ENCODE peak calls at places on chromosomes 2 and 18, in five cellular contexts. L is transverse colon, Z is cardiac muscle cell, A is H1, G is psoas muscle. X is an unnamed sample.

GRCh38 chr18:21741511-21742322 is 1.1 kb downstream of the MIB1 start:
- DNase-seq in L (peak), Z (peak), G (peak), A (no peak), X (no peak)

GRCh38 chr2:166917433-166917832 is 29.2 kb downstream of the XIRP2 start:
- DNase-seq in L (no peak), Z (no peak), G (no peak), A (no peak), X (no peak)

GRCh38 chr18:78725426-78725825 is 254.2 kb upstream of the SALL3 start:
- DNase-seq in A (no peak), L (no peak), Z (no peak), G (no peak), X (no peak)

GRCh38 chr2:232333361-232334135 is 45.0 kb upstream of the ALPP start:
- DNase-seq in G (peak), Z (no peak), A (no peak), L (peak), X (no peak)

GRCh38 chr18:25229858-25230257 is 122.1 kb downstream of the ZNF521 start:
- DNase-seq in A (no peak), G (no peak), Z (no peak), L (no peak), X (no peak)

GRCh38 chr2:567865-568638 is 109.2 kb downstream of the TMEM18 start:
- DNase-seq in Z (no peak), A (no peak), G (no peak), L (no peak), X (no peak)

GRCh38 chr18:49279041-49279440 is 181.4 kb downstream of the DYM start:
- DNase-seq in G (no peak), L (no peak), A (no peak), Z (no peak), X (no peak)

GRCh38 chr2:159111346-159111922 is 143.0 kb downstream of the TANC1 start:
- DNase-seq in G (no peak), L (no peak), Z (no peak), A (no peak), X (no peak)

GRCh38 chr2:181008418-181008817 is 28.0 kb downstream of the UBE2E3 start:
- DNase-seq in Z (peak), G (no peak), A (no peak), L (peak), X (no peak)

GRCh38 chr2:173545364-173545734 is 190.7 kb downstream of the CDCA7 start:
- DNase-seq in G (no peak), A (no peak), L (no peak), Z (no peak), X (no peak)

GRCh38 chr2:224440988-224441387 is 39.1 kb upstream of the FAM124B start:
- DNase-seq in Z (no peak), A (no peak), L (no peak), G (no peak), X (no peak)

GRCh38 chr2:85951351-85952067 is 62.7 kb upstream of the ST3GAL5 start:
- DNase-seq in Z (no peak), A (no peak), G (no peak), L (no peak), X (no peak)

GRCh38 chr2:101307950-101308431 is 510 bp downstream of the RNF149 start:
- DNase-seq in L (peak), A (no peak), G (peak), Z (peak), X (no peak)

GRCh38 chr18:63253428-63254372 is 65.9 kb downstream of the BCL2 start:
- DNase-seq in A (no peak), G (no peak), L (no peak), Z (no peak), X (no peak)

GRCh38 chr2:74441111-74441689 is 537 bp downstream of the RTKN start:
- DNase-seq in Z (no peak), L (no peak), G (no peak), A (no peak), X (no peak)

GRCh38 chr2:74439373-74440004 is 2.2 kb downstream of the RTKN start:
- DNase-seq in G (no peak), Z (no peak), L (no peak), A (no peak), X (peak)

GRCh38 chr2:74441690-74442482 is at the start of gene RTKN:
- DNase-seq in A (no peak), L (peak), G (no peak), Z (peak), X (no peak)

GRCh38 chr2:74440005-74440377 is 1.7 kb downstream of the RTKN start:
- DNase-seq in Z (peak), A (no peak), L (peak), G (peak), X (no peak)

GRCh38 chr2:74440378-74441110 is 1.2 kb downstream of the RTKN start:
- DNase-seq in A (no peak), G (peak), L (peak), Z (peak), X (peak)
- TF ChIP-seq CTCF in A (no peak), G (peak), L (peak), Z (peak), X (peak)

DNA sequence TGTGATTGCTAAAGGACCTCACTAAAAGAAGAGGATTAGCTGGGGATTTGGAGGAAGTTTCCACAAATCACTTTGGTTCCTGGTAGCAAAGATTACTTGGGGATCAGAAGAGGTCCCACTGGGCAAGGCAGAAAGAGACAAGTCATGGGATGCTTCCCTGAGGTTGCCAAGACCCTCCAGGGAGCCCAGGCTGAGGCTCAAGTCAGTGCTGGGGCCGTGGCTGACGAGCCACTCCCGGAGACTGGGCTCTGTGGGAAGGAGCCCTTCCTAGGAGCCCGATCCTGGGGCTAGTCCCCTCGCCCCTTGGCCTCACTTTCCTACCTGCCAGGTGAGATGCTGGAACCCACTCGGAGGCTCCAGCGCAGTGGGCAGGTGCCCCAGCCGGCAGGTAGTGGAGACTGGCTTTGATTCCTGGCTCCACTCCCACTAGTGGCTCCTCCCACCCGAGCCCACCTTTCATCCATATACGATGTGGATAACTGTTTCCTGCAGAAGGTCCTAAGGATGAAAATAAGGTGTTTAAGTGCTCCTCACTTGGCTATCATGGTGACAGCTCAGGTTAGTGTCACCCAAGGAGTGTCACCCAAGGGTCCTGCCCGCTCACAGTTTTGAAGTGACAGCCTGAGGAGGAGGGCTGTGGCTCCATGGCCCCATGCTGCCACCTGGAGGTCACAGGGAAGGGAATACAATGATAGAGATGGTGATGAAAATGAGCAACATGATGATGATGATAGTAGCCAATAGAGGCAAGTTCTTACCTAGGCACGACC is 100.5 kb downstream of the CAPN13 start:
- DNase-seq in L (peak), Z (peak), G (peak), A (no peak), X (peak)
- TF ChIP-seq CTCF in L (peak), Z (peak), G (peak), A (peak), X (peak)

GRCh38 chr2:142130111-142131015 is 453 bp downstream of the LRP1B start:
- DNase-seq in L (peak), G (peak), A (peak), Z (peak), X (no peak)

GRCh38 chr2:142127248-142127647 is 3.6 kb downstream of the LRP1B start:
- DNase-seq in Z (no peak), A (no peak), L (no peak), G (no peak), X (no peak)

GRCh38 chr2:142131016-142131714 is at the start of gene LRP1B:
- DNase-seq in A (peak), Z (peak), L (no peak), G (peak), X (no peak)

GRCh38 chr2:142124706-142125105 is 6.1 kb downstream of the LRP1B start:
- DNase-seq in Z (no peak), L (no peak), G (no peak), A (no peak), X (no peak)

GRCh38 chr2:142128105-142128504 is 2.7 kb downstream of the LRP1B start:
- DNase-seq in A (no peak), G (no peak), Z (no peak), L (no peak), X (no peak)
- TF ChIP-seq CTCF in A (no peak), G (no peak), Z (no peak), L (no peak), X (no peak)

GRCh38 chr2:56082665-56083064 is 101.1 kb upstream of the CCDC85A start:
- DNase-seq in A (no peak), G (no peak), Z (no peak), L (no peak), X (no peak)

DNA sequence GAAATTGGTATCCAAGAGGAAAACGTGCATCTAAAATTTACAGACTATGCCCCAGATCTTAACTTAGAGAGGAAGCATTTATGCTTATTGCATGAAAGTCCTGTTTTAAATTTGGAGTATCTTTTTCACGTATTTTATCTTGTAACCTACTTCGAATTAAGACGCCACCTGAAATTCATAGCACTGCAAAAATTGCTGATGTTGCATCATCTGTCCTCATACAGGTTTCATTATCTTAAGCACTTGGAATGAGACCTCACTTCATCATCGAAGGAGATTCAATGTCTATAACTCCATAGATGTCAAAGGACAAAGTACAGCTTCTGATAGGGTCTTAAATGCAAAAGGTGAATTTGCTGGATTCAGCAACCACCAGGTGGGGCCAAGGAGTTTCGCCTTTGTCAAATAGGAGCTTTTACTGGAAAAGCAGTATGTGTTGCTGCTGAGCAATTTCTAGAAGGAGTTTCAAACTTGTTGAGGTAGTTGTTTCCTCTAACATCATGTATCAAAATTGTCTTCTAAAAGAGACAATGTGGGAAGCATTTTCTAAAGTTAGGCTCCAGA is 106.4 kb upstream of the CCDC85A start:
- DNase-seq in G (no peak), L (no peak), A (peak), Z (peak), X (no peak)
- TF ChIP-seq CTCF in G (peak), L (no peak), A (no peak), Z (peak), X (peak)

DNA sequence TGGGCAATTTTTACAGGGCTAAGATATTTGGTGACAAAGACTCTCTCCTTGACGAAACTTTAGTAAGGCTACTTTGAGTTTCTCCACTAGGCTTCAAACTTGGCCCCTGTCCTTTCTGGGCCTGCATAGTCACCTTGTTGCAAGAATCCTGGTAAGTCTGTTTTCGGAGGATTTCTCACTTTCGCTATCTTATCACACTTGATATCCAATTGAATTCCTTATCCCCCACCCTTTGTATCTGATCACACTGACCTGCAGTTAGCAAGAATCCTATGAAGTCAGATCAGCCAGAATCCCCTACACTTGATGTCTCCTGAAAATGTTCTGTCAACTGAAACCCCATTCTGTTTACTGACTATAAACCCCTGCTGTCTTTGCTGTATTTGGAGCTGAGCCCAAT is 499.8 kb upstream of the GCFC2 start:
- DNase-seq in Z (no peak), L (no peak), G (no peak), A (no peak), X (no peak)
- TF ChIP-seq CTCF in Z (no peak), L (no peak), G (no peak), A (no peak), X (no peak)

GRCh38 chr18:8461544-8461943 is 147.7 kb upstream of the RAB12 start:
- DNase-seq in L (no peak), G (no peak), Z (no peak), A (no peak), X (no peak)
- TF ChIP-seq CTCF in L (no peak), G (no peak), Z (no peak), A (no peak), X (no peak)

GRCh38 chr2:10954416-10954815 is 42.7 kb downstream of the KCNF1 start:
- DNase-seq in G (no peak), Z (no peak), L (no peak), A (no peak), X (no peak)
- TF ChIP-seq CTCF in G (no peak), Z (no peak), L (no peak), A (no peak), X (no peak)

DNA sequence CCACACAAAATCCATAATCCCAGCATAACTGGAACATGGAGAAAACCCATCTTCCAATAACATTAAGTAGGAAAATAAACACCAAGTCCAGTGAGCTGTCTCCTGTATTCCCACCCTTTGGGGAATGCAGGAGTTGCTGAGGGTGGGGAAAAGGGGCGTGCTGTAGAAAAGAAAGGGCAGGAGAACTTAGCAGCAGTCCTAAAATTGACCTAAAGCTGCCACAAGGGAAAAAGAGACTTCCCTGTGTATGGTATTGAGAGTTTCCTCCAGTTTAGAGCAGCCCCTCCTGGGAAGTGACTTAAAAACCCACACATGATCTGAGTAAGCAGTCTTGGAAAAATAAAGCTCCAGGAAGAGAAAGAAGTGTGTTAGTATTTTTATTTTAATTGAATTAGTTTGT is 428.8 kb downstream of the THSD7B start:
- DNase-seq in G (no peak), L (no peak), Z (no peak), A (no peak), X (no peak)
- TF ChIP-seq CTCF in G (no peak), L (no peak), Z (no peak), A (no peak), X (no peak)

GRCh38 chr2:216478791-216479190 is 19.9 kb upstream of the RPL37A start:
- DNase-seq in G (no peak), A (no peak), Z (no peak), L (no peak), X (no peak)
- TF ChIP-seq CTCF in G (no peak), A (no peak), Z (no peak), L (no peak), X (no peak)

GRCh38 chr2:42012137-42012536 is 35.7 kb upstream of the PKDCC start:
- DNase-seq in G (no peak), A (no peak), L (no peak), Z (no peak), X (no peak)

GRCh38 chr2:42010743-42011298 is 37.0 kb upstream of the PKDCC start:
- DNase-seq in A (no peak), G (no peak), Z (no peak), L (no peak), X (no peak)

GRCh38 chr2:42009657-42010580 is 37.9 kb upstream of the PKDCC start:
- DNase-seq in L (no peak), G (no peak), Z (no peak), A (no peak), X (no peak)

GRCh38 chr2:42013409-42013808 is 34.4 kb upstream of the PKDCC start:
- DNase-seq in G (no peak), L (no peak), A (no peak), Z (no peak), X (no peak)

GRCh38 chr2:42012651-42013050 is 35.2 kb upstream of the PKDCC start:
- DNase-seq in Z (no peak), G (no peak), L (no peak), A (no peak), X (no peak)
- TF ChIP-seq CTCF in Z (peak), G (no peak), L (no peak), A (no peak), X (no peak)